ENCODE peak calls at places on chromosomes 7 and 10, in four cellular contexts. O is NCI-H1694 treated with DMSO at 0.1 percent for 48 hours, Q is upper lobe of right lung, B is H54. J is an unnamed sample.
A peak's percentile ranks its signal among the peaks of the same experiment; 100 is the strongest.

GRCh38 chr10:131857156-131858117 is 43.4 kb upstream of the PPP2R2D start:
- DNase-seq in O (no peak), Q (peak; percentile 57), B (no peak), J (no peak)

GRCh38 chr10:21002097-21002878 is 105.2 kb upstream of the NEBL start:
- DNase-seq in O (no peak), B (no peak), Q (no peak), J (no peak)

GRCh38 chr7:140231779-140232491 is 55.2 kb upstream of the KDM7A start:
- DNase-seq in B (no peak), O (no peak), Q (no peak), J (no peak)

GRCh38 chr10:323651-324293 is 188.5 kb downstream of the ZMYND11 start:
- DNase-seq in O (no peak), Q (peak; percentile 77), B (peak; percentile 82), J (peak; percentile 73)

GRCh38 chr10:127135844-127136577 is 60.4 kb downstream of the INSYN2A start:
- DNase-seq in Q (no peak), B (no peak), O (no peak), J (no peak)

GRCh38 chr7:46707973-46708372 is 786.9 kb upstream of the IGFBP3 start:
- DNase-seq in O (no peak), B (no peak), Q (no peak), J (no peak)

GRCh38 chr7:47500103-47500563 is 81.8 kb downstream of the TNS3 start:
- DNase-seq in B (no peak), Q (no peak), O (no peak), J (no peak)

GRCh38 chr10:121324678-121325213 is 273.5 kb downstream of the FGFR2 start:
- DNase-seq in O (no peak), B (no peak), Q (no peak), J (no peak)

GRCh38 chr7:81127991-81128390 is 209.1 kb upstream of the SEMA3C start:
- DNase-seq in Q (no peak), O (no peak), B (no peak), J (no peak)

GRCh38 chr10:29200280-29200679 is 88.6 kb upstream of the LYZL1 start:
- DNase-seq in B (no peak), Q (no peak), O (no peak), J (no peak)

GRCh38 chr7:17580141-17580540 is 281.7 kb downstream of the AHR start:
- DNase-seq in Q (no peak), B (no peak), O (no peak), J (peak; percentile 70)

GRCh38 chr10:70832852-70833542 is 17.2 kb downstream of the SGPL1 start:
- DNase-seq in Q (no peak), B (peak; percentile 47), O (no peak), J (no peak)

GRCh38 chr10:72328045-72328828 is 26.5 kb downstream of the DNAJB12 start:
- DNase-seq in B (peak; percentile 64), Q (peak; percentile 83), O (no peak), J (no peak)

GRCh38 chr7:149773446-149774236 is at the start of gene ZNF467:
- DNase-seq in O (peak; percentile 29), B (no peak), Q (peak; percentile 87), J (no peak)

GRCh38 chr7:80302636-80303035 is 168.0 kb downstream of the GNAI1 start:
- DNase-seq in B (no peak), Q (no peak), O (no peak), J (no peak)

GRCh38 chr7:79454325-79454960 is 976 bp upstream of the MAGI2 start:
- DNase-seq in Q (peak; percentile 68), O (no peak), B (no peak), J (peak; percentile 25)

GRCh38 chr7:134890246-134891240 is 95.8 kb upstream of the AGBL3 start:
- DNase-seq in O (no peak), Q (no peak), B (no peak), J (no peak)

GRCh38 chr10:112956631-112957350 is 6.7 kb downstream of the TCF7L2 start:
- DNase-seq in O (no peak), Q (no peak), B (no peak), J (no peak)

GRCh38 chr7:1065263-1066260 is 21.2 kb downstream of the GPR146 start:
- DNase-seq in Q (peak; percentile 92), O (peak; percentile 59), B (peak; percentile 100), J (peak; percentile 90)

GRCh38 chr10:110485541-110485940 is 12.2 kb upstream of the DUSP5 start:
- DNase-seq in B (no peak), Q (no peak), O (no peak), J (no peak)

GRCh38 chr7:154503962-154504550 is 451.9 kb downstream of the DPP6 start:
- DNase-seq in B (no peak), Q (no peak), O (peak; percentile 21), J (peak; percentile 21)